ENCODE peak calls at places on chromosomes 16 and 17, in five cellular contexts. A is PC-3, Y is IMR-90, C is right lobe of liver, F is left lung. J is an unnamed sample.
A peak's percentile ranks its signal among the peaks of the same experiment; 100 is the strongest.

GRCh38 chr16:48901712-48902374 is 291.9 kb upstream of the N4BP1 start:
- DNase-seq in A (peak; percentile 50), Y (no peak), C (no peak), F (no peak), J (no peak)

GRCh38 chr17:81509687-81510523 is 2.7 kb downstream of the ACTG1 start:
- DNase-seq in A (no peak), Y (no peak), C (no peak), F (no peak), J (no peak)

GRCh38 chr17:49498037-49498615 is 3.0 kb downstream of the NGFR start:
- DNase-seq in A (peak; percentile 15), Y (no peak), C (no peak), F (no peak), J (no peak)

GRCh38 chr17:10583834-10584233 is 34.4 kb upstream of the MYH2 start:
- DNase-seq in A (no peak), Y (no peak), C (no peak), F (no peak), J (no peak)

GRCh38 chr17:14107889-14108288 is 38.6 kb downstream of the COX10 start:
- DNase-seq in A (no peak), Y (peak; percentile 37), C (no peak), F (no peak), J (no peak)

GRCh38 chr16:28531777-28532744 is 6.7 kb downstream of the NUPR1 start:
- DNase-seq in A (no peak), Y (no peak), C (peak; percentile 95), F (peak; percentile 87), J (peak; percentile 91)

GRCh38 chr17:49045376-49045775 is 48.2 kb downstream of the IGF2BP1 start:
- DNase-seq in A (peak; percentile 67), Y (peak; percentile 13), C (no peak), F (no peak), J (no peak)

GRCh38 chr17:46766493-46767491 is 51.7 kb downstream of the WNT3 start:
- DNase-seq in A (no peak), Y (no peak), C (no peak), F (no peak), J (no peak)

GRCh38 chr17:65177901-65178300 is 40.7 kb downstream of the RGS9 start:
- DNase-seq in A (peak; percentile 59), Y (peak; percentile 83), C (no peak), F (no peak), J (no peak)

GRCh38 chr16:46822270-46822669 is 8.7 kb downstream of the C16orf87 start:
- DNase-seq in A (no peak), Y (peak; percentile 91), C (no peak), F (no peak), J (no peak)

GRCh38 chr17:40283662-40284061 is 4.0 kb upstream of the CDC6 start:
- DNase-seq in A (peak; percentile 87), Y (peak; percentile 96), C (no peak), F (no peak), J (no peak)

GRCh38 chr16:12497558-12497957 is 306.1 kb downstream of the CPPED1 start:
- DNase-seq in A (no peak), Y (no peak), C (no peak), F (no peak), J (no peak)

GRCh38 chr17:9936075-9936474 is 31.0 kb upstream of the RCVRN start:
- DNase-seq in A (no peak), Y (no peak), C (no peak), F (no peak), J (no peak)

GRCh38 chr17:36641331-36641876 is 40.0 kb downstream of the MRM1 start:
- DNase-seq in A (no peak), Y (no peak), C (no peak), F (no peak), J (no peak)

GRCh38 chr17:45382226-45382625 is 50.4 kb downstream of the ARHGAP27 start:
- DNase-seq in A (no peak), Y (peak; percentile 37), C (no peak), F (no peak), J (no peak)

GRCh38 chr16:56606688-56607618 is 1.4 kb upstream of the MT2A start:
- DNase-seq in A (peak; percentile 95), Y (peak; percentile 100), C (peak; percentile 82), F (peak; percentile 74), J (peak; percentile 82)

GRCh38 chr16:11417487-11417886 is 72.2 kb downstream of the RMI2 start:
- DNase-seq in A (no peak), Y (no peak), C (no peak), F (no peak), J (no peak)

GRCh38 chr16:88930716-88931115 is 46.3 kb downstream of the CBFA2T3 start:
- DNase-seq in A (no peak), Y (no peak), C (no peak), F (no peak), J (no peak)

GRCh38 chr17:82489117-82489516 is 30.4 kb upstream of the FOXK2 start:
- DNase-seq in A (no peak), Y (peak; percentile 65), C (no peak), F (no peak), J (no peak)

GRCh38 chr16:66539628-66540469 is 10.1 kb downstream of the TK2 start:
- DNase-seq in A (no peak), Y (no peak), C (no peak), F (no peak), J (no peak)

GRCh38 chr17:63358111-63358839 is 87.8 kb downstream of the CYB561 start:
- DNase-seq in A (no peak), Y (peak; percentile 94), C (no peak), F (no peak), J (no peak)

GRCh38 chr17:7393613-7394451 is 493 bp downstream of the PLSCR3 start:
- DNase-seq in A (peak; percentile 34), Y (no peak), C (peak; percentile 59), F (no peak), J (no peak)

GRCh38 chr16:51359141-51359960 is 208.3 kb upstream of the SALL1 start:
- DNase-seq in A (no peak), Y (peak; percentile 5), C (peak; percentile 92), F (no peak), J (no peak)

GRCh38 chr16:72876981-72877373 is 171.0 kb downstream of the ZFHX3 start:
- DNase-seq in A (no peak), Y (no peak), C (no peak), F (no peak), J (no peak)

GRCh38 chr16:27328937-27329336 is 15.2 kb downstream of the IL4R start:
- DNase-seq in A (no peak), Y (no peak), C (no peak), F (no peak), J (peak; percentile 4)

GRCh38 chr16:78844682-78845081 is 745.2 kb downstream of the WWOX start:
- DNase-seq in A (no peak), Y (no peak), C (peak; percentile 58), F (no peak), J (no peak)

GRCh38 chr16:27947696-27948095 is 115.8 kb downstream of the GSG1L start:
- DNase-seq in A (no peak), Y (no peak), C (no peak), F (no peak), J (peak; percentile 23)

GRCh38 chr17:50036455-50037320 is 19.2 kb upstream of the ITGA3 start:
- DNase-seq in A (no peak), Y (no peak), C (no peak), F (peak; percentile 66), J (peak; percentile 79)

GRCh38 chr17:14299261-14300093 is 1.4 kb upstream of the HS3ST3B1 start:
- DNase-seq in A (no peak), Y (no peak), C (peak; percentile 71), F (no peak), J (peak; percentile 68)

GRCh38 chr17:40364121-40364861 is at the start of gene GJD3:
- DNase-seq in A (no peak), Y (no peak), C (no peak), F (no peak), J (peak; percentile 66)

DNA sequence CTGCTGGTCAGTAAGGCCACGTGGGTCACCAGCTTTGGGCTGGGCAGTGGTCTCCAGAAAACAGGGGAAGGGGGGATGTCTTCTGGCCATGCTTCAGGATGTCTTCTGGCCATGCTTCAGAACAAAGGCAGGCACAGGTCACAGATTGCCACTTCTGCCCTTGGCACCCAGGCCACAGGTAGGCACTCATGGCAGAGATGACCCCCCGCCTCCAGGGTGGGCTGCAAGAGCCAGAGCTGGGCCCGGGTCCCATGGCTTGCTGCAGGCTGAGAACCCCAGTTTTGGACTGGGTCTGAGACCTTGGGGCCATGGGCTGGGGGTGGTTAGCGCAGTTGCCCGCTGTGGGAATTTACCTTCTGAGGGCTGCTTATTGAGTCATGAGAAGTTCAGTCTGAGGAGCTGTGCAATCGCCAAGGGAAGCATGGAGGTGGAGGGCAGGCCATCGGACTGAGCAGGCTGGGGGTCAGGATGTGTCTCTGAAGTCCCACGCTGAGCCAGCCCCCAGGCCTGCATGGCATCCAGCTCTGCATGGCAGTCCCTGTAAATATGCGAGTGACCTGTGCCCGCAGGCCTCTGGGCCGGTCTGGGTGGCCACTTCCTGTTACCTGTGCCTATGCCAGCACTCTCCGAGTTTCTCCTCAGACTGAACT is 1.6 kb downstream of the ANKRD13B start:
- DNase-seq in A (no peak), Y (no peak), C (no peak), F (no peak), J (peak; percentile 62)
- H3K4me1 ChIP-seq in A (peaks cover 42% of the 10 kb centered on the region), Y (peaks cover 30% of the 10 kb centered on the region), C (peaks cover 27% of the 10 kb centered on the region), F (peaks cover 28% of the 10 kb centered on the region), J (peaks cover 38% of the 10 kb centered on the region)

GRCh38 chr17:43327421-43327820 is 71.4 kb upstream of the ARL4D start:
- DNase-seq in A (peak; percentile 4), Y (peak; percentile 20), C (no peak), F (no peak), J (no peak)
- H3K4me1 ChIP-seq in A (peaks cover 15% of the 10 kb centered on the region), Y (peaks cover 11% of the 10 kb centered on the region), C (no peaks in the 10 kb centered on the region), F (no peaks in the 10 kb centered on the region), J (no peaks in the 10 kb centered on the region)

DNA sequence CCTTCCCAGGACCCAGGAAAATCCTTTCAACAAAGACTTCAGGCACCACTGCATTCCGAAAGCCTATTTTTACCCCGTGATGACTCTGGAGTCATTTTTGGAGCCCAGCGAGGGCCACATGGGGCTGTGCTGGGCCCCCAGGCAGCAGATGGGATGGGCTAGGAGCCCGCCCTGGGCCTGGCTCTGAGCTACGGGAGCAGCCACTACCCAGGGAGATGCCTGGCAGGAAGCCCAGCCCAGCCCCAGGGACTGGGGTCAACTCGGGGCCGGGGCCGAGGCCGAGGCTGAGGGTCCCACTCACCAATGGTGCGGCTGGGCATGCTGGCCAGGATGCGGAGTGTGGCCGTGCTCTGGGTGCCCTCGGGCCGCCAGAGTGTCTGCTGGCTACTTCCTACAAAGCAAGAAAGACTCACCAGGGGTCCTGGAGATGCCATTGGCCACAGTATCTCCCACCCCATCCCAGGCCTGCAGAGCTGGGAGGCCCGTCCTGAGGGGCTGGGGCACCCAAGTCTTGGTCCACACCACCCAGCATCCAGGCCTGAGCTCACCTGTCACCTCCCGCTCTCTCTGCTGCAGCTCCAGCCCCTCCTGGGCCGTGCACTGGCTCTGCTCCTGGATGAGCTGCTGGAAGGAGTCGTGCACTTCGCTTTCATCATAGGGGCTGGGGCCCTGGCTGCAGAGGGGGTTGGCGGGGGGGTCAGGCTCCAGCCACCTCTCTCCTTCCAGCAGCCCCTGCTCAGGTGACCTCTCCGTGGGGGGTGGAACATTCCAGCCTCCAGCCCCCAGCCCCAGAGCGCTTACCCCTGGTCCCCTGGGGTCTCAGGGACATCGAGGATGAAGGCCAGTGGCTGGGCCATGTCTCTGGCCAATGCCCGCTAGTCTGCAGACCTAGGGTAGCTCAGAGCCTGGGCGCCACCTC is 2.3 kb downstream of the TMC6 start:
- DNase-seq in A (no peak), Y (no peak), C (peak; percentile 62), F (no peak), J (no peak)
- H3K4me1 ChIP-seq in A (peaks cover 18% of the 10 kb centered on the region), Y (peaks cover 2% of the 10 kb centered on the region), C (peaks cover 25% of the 10 kb centered on the region), F (peaks cover 27% of the 10 kb centered on the region), J (peaks cover 44% of the 10 kb centered on the region)

DNA sequence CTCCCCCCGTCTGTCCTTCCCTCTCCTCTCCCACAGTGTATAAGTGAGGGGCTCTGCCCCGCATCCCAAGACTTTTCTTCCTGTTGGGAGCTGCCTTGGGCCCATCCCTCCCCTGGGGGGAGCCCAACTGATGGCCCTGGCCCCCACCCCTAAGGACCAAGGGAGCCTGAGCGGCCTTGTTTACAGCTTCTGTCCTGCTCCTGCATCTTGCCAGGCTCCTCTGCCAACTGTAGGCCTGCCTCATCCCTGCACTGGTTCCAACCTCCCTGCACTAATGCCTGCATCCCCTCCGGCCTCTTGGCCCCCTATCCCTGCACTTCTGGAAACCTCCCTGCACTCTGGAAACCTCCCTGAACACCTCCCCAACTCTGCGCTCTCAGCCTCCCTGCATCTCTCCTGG is 1.4 kb upstream of the PAGR1 start:
- DNase-seq in A (no peak), Y (no peak), C (peak; percentile 48), F (no peak), J (no peak)
- H3K4me1 ChIP-seq in A (peaks cover 43% of the 10 kb centered on the region), Y (peaks cover 21% of the 10 kb centered on the region), C (peaks cover 35% of the 10 kb centered on the region), F (peaks cover 33% of the 10 kb centered on the region), J (peaks cover 50% of the 10 kb centered on the region)

J was measured in upper lobe of right lung.